ENCODE peak calls at places on chromosomes 3 and 15, in four cellular contexts. E is NK-92 treated with Interleukin-12 subunit alpha and Interleukin-12 subunit beta, amount 100 ng/mL, for 24 hours; I is HS-27A; X is CD4-positive, CD25-positive, alpha-beta regulatory T cell. Y is an unnamed sample.

GRCh38 chr15:36658321-36658720 is 78.9 kb downstream of the CDIN1 start:
- DNase-seq in X (no peak), I (no peak), E (no peak), Y (no peak)

GRCh38 chr3:169966951-169967915 is 626 bp downstream of the SEC62 start:
- DNase-seq in X (peak), I (peak), E (peak), Y (peak)

GRCh38 chr3:172213168-172213567 is 173.8 kb downstream of the FNDC3B start:
- DNase-seq in X (no peak), E (no peak), I (no peak), Y (no peak)

GRCh38 chr3:49591615-49592014 is 37.3 kb downstream of the BSN start:
- DNase-seq in X (no peak), I (no peak), E (no peak), Y (no peak)

GRCh38 chr3:193869221-193870201 is 266.4 kb upstream of the HES1 start:
- DNase-seq in X (peak), I (peak), E (no peak), Y (no peak)

GRCh38 chr3:15300318-15301078 is 31.9 kb downstream of the SH3BP5 start:
- DNase-seq in I (no peak), E (no peak), X (peak), Y (no peak)

GRCh38 chr3:41681479-41681878 is 280.4 kb downstream of the ULK4 start:
- DNase-seq in I (peak), E (no peak), X (no peak), Y (no peak)

GRCh38 chr15:81271761-81272644 is 51.9 kb downstream of the STARD5 start:
- DNase-seq in E (no peak), I (no peak), X (no peak), Y (no peak)

GRCh38 chr3:180679178-180680096 is at the start of gene CCDC39:
- DNase-seq in E (no peak), X (peak), I (peak), Y (peak)

Y was measured in MM.1S.